ENCODE peak calls at places on chromosome 19, in eight cellular contexts. O is nephron progenitor cell; R is EL; N is adrenal gland; W is activated T-cell treated with anti-CD3 and anti-CD28 coated beads, Interleukin-2, amount 50 U/mL, for 24 hours; Z is A172; X is activated CD4-positive, CD25-positive, alpha-beta regulatory T cell; H is AG20443. K is an unnamed sample.
A peak's percentile ranks its signal among the peaks of the same experiment; 100 is the strongest.

GRCh38 chr19:2315818-2316353 is 7.9 kb upstream of the LINGO3 start:
- DNase-seq in W (peak; percentile 51), X (no peak), H (peak; percentile 78), R (peak; percentile 65), Z (no peak), N (peak; percentile 64), O (peak; percentile 78), K (peak; percentile 50)

GRCh38 chr19:19402656-19403372 is 2.7 kb upstream of the GATAD2A start:
- DNase-seq in O (no peak), W (no peak), H (no peak), R (peak; percentile 24), Z (no peak), N (no peak), X (no peak), K (no peak)

GRCh38 chr19:50300814-50301606 is 28.2 kb downstream of the KCNC3 start:
- DNase-seq in Z (peak; percentile 80), H (peak; percentile 53), O (no peak), R (peak; percentile 74), W (peak; percentile 37), N (no peak), X (no peak), K (no peak)

GRCh38 chr19:29420482-29421185 is 105.2 kb upstream of the VSTM2B start:
- DNase-seq in R (no peak), W (no peak), H (no peak), O (no peak), Z (no peak), N (no peak), X (no peak), K (no peak)

GRCh38 chr19:5035817-5036732 is 67.2 kb downstream of the KDM4B start:
- DNase-seq in Z (no peak), R (no peak), O (no peak), N (no peak), H (no peak), X (no peak), W (no peak), K (no peak)

GRCh38 chr19:2261438-2262172 is 5.4 kb upstream of the JSRP1 start:
- DNase-seq in Z (no peak), N (no peak), X (no peak), R (no peak), O (no peak), W (peak; percentile 71), H (no peak), K (no peak)

GRCh38 chr19:30388327-30388726 is 16.1 kb downstream of the ZNF536 start:
- DNase-seq in R (no peak), X (no peak), H (no peak), O (no peak), N (no peak), Z (no peak), W (no peak), K (no peak)

GRCh38 chr19:11025997-11026396 is 63.3 kb upstream of the LDLR start:
- DNase-seq in O (no peak), W (no peak), R (no peak), H (no peak), N (no peak), Z (no peak), X (no peak), K (no peak)

GRCh38 chr19:9009935-9010651 is at the start of gene MUC16:
- DNase-seq in W (no peak), H (no peak), R (no peak), N (no peak), Z (no peak), O (no peak), X (no peak), K (no peak)

GRCh38 chr19:14081797-14082674 is 3.5 kb downstream of the C19orf67 start:
- DNase-seq in R (no peak), Z (no peak), O (no peak), W (no peak), H (peak; percentile 48), N (peak; percentile 61), X (no peak), K (peak; percentile 77)

GRCh38 chr19:2491130-2491801 is 15.3 kb downstream of the GADD45B start:
- DNase-seq in O (no peak), H (peak; percentile 79), R (peak; percentile 96), N (no peak), X (no peak), Z (peak; percentile 98), W (no peak), K (no peak)

GRCh38 chr19:13557756-13558398 is 51.6 kb upstream of the CACNA1A start:
- DNase-seq in W (no peak), Z (no peak), X (no peak), H (no peak), O (no peak), R (no peak), N (no peak), K (no peak)

GRCh38 chr19:35095667-35096368 is 19.8 kb upstream of the FXYD3 start:
- DNase-seq in X (no peak), O (no peak), H (no peak), R (no peak), N (no peak), Z (no peak), W (no peak), K (no peak)

GRCh38 chr19:45066921-45067661 is 9.2 kb downstream of the ZNF296 start:
- DNase-seq in H (no peak), Z (no peak), X (no peak), O (no peak), R (no peak), W (no peak), N (no peak), K (no peak)

GRCh38 chr19:34254552-34255432 is at the start of gene GARRE1:
- DNase-seq in W (peak; percentile 67), H (peak; percentile 63), Z (no peak), N (peak; percentile 53), X (no peak), O (peak; percentile 60), R (peak; percentile 39), K (no peak)

GRCh38 chr19:1245468-1245867 is 2.9 kb upstream of the MIDN start:
- DNase-seq in N (no peak), X (no peak), R (no peak), Z (no peak), O (no peak), H (no peak), W (no peak), K (peak; percentile 88)

GRCh38 chr19:55585658-55586339 is 5.2 kb upstream of the ZNF579 start:
- DNase-seq in X (no peak), Z (peak; percentile 64), N (peak; percentile 76), R (peak; percentile 70), W (peak; percentile 78), H (peak; percentile 51), O (peak; percentile 89), K (peak; percentile 84)

GRCh38 chr19:5880604-5881078 is 10.3 kb upstream of the FUT5 start:
- DNase-seq in Z (peak; percentile 67), W (no peak), O (peak; percentile 44), H (peak; percentile 85), X (no peak), N (no peak), R (peak; percentile 53), K (no peak)

GRCh38 chr19:18292460-18292809 is 11.0 kb upstream of the JUND start:
- DNase-seq in O (no peak), Z (no peak), H (no peak), N (no peak), R (no peak), W (no peak), X (no peak), K (no peak)

GRCh38 chr19:30696514-30696913 is 324.3 kb downstream of the ZNF536 start:
- DNase-seq in W (no peak), N (no peak), O (peak; percentile 74), R (no peak), Z (no peak), H (no peak), X (no peak), K (no peak)

GRCh38 chr19:35049456-35049855 is 7.9 kb downstream of the HPN start:
- DNase-seq in H (no peak), N (no peak), O (no peak), W (no peak), X (no peak), Z (no peak), R (no peak), K (no peak)

GRCh38 chr19:3053218-3053621 is 9.1 kb downstream of the TLE5 start:
- DNase-seq in W (no peak), R (no peak), O (no peak), X (no peak), Z (no peak), H (no peak), N (no peak), K (no peak)